ENCODE peak calls at places on chromosomes 3 and 15, in five cellular contexts. K is WTC11, V is K562, G is H1, E is HepG2. F is an unnamed sample.

GRCh38 chr3:183966361-183966791 is 51.3 kb downstream of the ABCC5 start:
- DNase-seq in K (no peak), V (no peak), G (no peak), E (no peak), F (no peak)

GRCh38 chr15:80055933-80056332 is 3.5 kb upstream of the ZFAND6 start:
- DNase-seq in K (no peak), V (no peak), G (no peak), E (no peak), F (peak)

GRCh38 chr3:21170964-21171363 is 580.0 kb downstream of the ZNF385D start:
- DNase-seq in K (no peak), V (peak), G (no peak), E (no peak), F (no peak)

GRCh38 chr3:8619548-8619947 is 25.1 kb downstream of the SSUH2 start:
- DNase-seq in K (no peak), V (no peak), G (no peak), E (no peak), F (no peak)

GRCh38 chr3:129326591-129326990 is 47.9 kb downstream of the HMCES start:
- DNase-seq in K (no peak), V (no peak), G (no peak), E (no peak), F (no peak)

GRCh38 chr3:114672692-114673447 is 379.0 kb downstream of the TIGIT start:
- DNase-seq in K (no peak), V (no peak), G (no peak), E (no peak), F (no peak)

GRCh38 chr3:148309390-148310035 is 388.2 kb upstream of the AGTR1 start:
- DNase-seq in K (peak), V (peak), G (peak), E (peak), F (no peak)

GRCh38 chr15:63076136-63077005 is 33.8 kb downstream of the TPM1 start:
- DNase-seq in K (peak), V (no peak), G (no peak), E (no peak), F (no peak)

DNA sequence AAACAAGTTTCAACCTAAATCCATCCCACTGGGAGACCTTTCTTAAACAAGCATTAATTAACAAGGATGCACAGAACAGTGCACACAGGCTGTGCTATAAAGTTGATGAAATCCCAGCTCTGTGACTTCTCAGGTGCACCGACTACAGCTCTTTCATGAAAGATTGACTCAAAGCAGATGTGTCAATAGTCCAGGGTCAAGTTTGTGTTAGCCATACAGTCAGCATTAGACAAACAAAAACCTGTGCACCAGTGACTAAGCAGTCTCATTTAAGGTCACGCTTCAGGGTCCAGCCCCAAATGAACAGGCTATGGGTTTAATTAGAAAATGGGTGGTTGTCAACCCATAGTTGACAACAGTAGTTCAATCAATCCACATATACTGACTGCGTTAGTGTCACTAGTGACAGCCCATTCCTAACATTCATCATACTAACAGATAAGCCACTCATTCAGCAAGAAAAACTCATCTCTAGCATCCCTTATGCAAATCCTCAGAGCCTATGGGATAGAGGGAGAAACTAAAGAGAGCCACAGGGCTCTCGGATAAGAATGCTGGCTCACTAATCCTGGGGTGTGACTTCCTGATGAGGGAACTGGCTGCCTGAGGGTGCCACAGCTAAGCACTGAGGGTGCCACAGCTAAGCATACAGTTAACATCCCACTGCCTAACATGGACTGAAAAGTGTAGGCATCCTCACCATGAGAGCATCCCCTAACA is 84.1 kb downstream of the WNT5A start:
- DNase-seq in K (no peak), V (no peak), G (no peak), E (peak), F (no peak)
- TF ChIP-seq ATF2 in K (no peak), V (no peak), G (no peak), E (no peak), F (no peak)

DNA sequence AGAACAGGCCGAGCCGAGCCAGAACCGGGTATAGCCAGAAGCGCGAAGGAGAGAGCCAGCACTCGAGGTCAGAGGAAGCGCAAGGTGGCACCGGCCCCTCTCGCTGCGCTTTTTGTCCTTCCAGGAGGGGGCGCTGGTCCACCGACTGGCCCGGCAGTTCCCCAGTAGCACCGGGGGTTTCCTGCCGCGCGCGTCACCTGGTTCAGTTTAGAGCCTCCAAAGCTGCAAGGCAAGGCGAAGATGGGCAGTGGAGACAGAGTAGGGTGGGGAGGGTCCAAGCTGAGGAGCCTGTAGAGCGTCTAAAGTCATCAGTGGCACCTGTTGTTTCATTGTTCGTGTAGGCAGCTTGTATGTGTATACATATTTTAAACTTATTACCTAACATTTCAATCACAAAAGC is 7.6 kb upstream of the NR2E3 start:
- DNase-seq in K (peak), V (peak), G (peak), E (no peak), F (no peak)
- TF ChIP-seq ATF2 in K (no peak), V (no peak), G (no peak), E (no peak), F (no peak)

GRCh38 chr15:95866698-95867440 is 463.6 kb upstream of the NR2F2 start:
- DNase-seq in K (no peak), V (no peak), G (no peak), E (no peak), F (no peak)

GRCh38 chr15:95868450-95868849 is 462.1 kb upstream of the NR2F2 start:
- DNase-seq in K (no peak), V (no peak), G (no peak), E (no peak), F (no peak)

GRCh38 chr15:95865330-95865739 is 465.2 kb upstream of the NR2F2 start:
- DNase-seq in K (no peak), V (no peak), G (no peak), E (no peak), F (no peak)

GRCh38 chr15:95860406-95860805 is 470.1 kb upstream of the NR2F2 start:
- DNase-seq in K (no peak), V (no peak), G (no peak), E (no peak), F (no peak)

GRCh38 chr15:95864467-95864886 is 466.0 kb upstream of the NR2F2 start:
- DNase-seq in K (no peak), V (no peak), G (no peak), E (no peak), F (peak)
- TF ChIP-seq ATF2 in K (no peak), V (no peak), G (no peak), E (no peak), F (peak)

GRCh38 chr15:39108021-39108420 is 472.9 kb upstream of the THBS1 start:
- DNase-seq in K (no peak), V (no peak), G (no peak), E (no peak), F (no peak)
- TF ChIP-seq ATF2 in K (no peak), V (no peak), G (no peak), E (no peak), F (no peak)

GRCh38 chr3:143822374-143822773 is 25.9 kb downstream of the SLC9A9 start:
- DNase-seq in K (no peak), V (no peak), G (no peak), E (no peak), F (no peak)

GRCh38 chr3:143821862-143822261 is 26.4 kb downstream of the SLC9A9 start:
- DNase-seq in K (no peak), V (no peak), G (no peak), E (no peak), F (no peak)

GRCh38 chr3:143825513-143825912 is 22.8 kb downstream of the SLC9A9 start:
- DNase-seq in K (no peak), V (no peak), G (no peak), E (no peak), F (peak)

GRCh38 chr3:143824675-143825074 is 23.6 kb downstream of the SLC9A9 start:
- DNase-seq in K (no peak), V (no peak), G (no peak), E (no peak), F (no peak)

DNA sequence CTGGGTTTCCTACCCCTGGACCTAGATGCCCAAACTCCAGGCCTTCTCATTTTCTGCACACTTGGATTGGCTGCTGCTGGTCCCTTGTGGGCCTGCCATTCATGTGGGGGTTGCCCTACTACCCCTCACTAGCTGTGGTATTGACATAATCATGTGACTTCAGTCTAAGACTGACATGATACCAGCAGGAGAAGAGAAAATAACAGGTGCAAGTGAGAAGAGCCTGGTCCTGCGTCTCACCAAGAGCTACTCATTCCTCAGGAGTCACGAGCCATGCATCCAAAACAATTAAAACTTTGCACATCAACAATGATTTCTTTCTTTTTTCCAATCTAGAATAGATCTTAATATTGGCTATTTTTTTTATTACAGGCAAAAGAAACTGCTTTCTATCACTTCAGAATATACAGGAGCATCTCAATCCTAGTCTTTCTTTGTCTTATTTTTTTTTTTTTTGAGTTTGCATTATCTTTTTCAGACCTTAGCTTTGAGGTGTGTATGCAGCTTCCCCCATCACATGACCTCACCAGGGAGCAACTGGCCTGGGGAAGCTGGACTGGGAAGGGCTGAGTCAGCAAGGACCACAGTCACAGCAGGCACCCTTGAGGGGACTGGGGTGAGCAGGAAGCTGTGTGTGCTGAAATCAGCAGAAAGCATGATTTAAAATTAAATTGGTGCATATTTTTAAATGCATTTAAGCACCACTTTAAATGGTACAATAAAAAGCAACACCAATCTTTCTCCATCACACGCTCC is 27.6 kb downstream of the SLC9A9 start:
- DNase-seq in K (no peak), V (no peak), G (no peak), E (no peak), F (no peak)
- TF ChIP-seq ATF2 in K (no peak), V (no peak), G (no peak), E (no peak), F (no peak)

GRCh38 chr3:72346526-72346926 is 501.7 kb downstream of the SHQ1 start:
- DNase-seq in K (no peak), V (no peak), G (no peak), E (no peak), F (no peak)
- TF ChIP-seq ATF2 in K (no peak), V (no peak), G (no peak), E (no peak), F (no peak)

F was measured in GM12878.